ENCODE peak calls at places on chromosomes 16 and 17, in nine cellular contexts. X, F, Y, U, H, W, K, M and E are unnamed samples.

GRCh38 chr17:69012895-69013805 is 47.6 kb downstream of the ABCA9 start:
- DNase-seq in H (no peak), K (peak; percentile 17), M (no peak), F (no peak), W (no peak), Y (no peak), X (peak; percentile 38), U (no peak), E (peak; percentile 65)

GRCh38 chr16:57167951-57168350 is 17.9 kb downstream of the PSME3IP1 start:
- DNase-seq in W (peak; percentile 51), M (peak; percentile 70), U (no peak), Y (no peak), K (peak; percentile 41), F (peak; percentile 33), H (no peak), X (peak; percentile 59), E (peak; percentile 45)

GRCh38 chr17:4497101-4497824 is 1.4 kb upstream of the SPNS2 start:
- DNase-seq in K (no peak), U (no peak), F (no peak), X (peak; percentile 60), H (no peak), W (no peak), Y (peak; percentile 60), M (peak; percentile 46), E (peak; percentile 75)

GRCh38 chr17:10018461-10018891 is 113.4 kb upstream of the RCVRN start:
- DNase-seq in W (no peak), H (no peak), X (no peak), U (no peak), Y (peak; percentile 48), M (peak; percentile 54), K (no peak), F (no peak), E (no peak)

GRCh38 chr16:49345829-49346228 is 27.8 kb upstream of the C16orf78 start:
- DNase-seq in W (no peak), F (no peak), Y (no peak), K (no peak), X (no peak), U (no peak), M (peak; percentile 66), H (no peak), E (no peak)

GRCh38 chr16:47599512-47599911 is 138.4 kb downstream of the PHKB start:
- DNase-seq in M (no peak), F (no peak), U (no peak), K (no peak), Y (peak; percentile 11), H (no peak), W (no peak), X (no peak), E (no peak)

GRCh38 chr16:89471225-89471624 is 19.1 kb downstream of the ANKRD11 start:
- DNase-seq in X (peak; percentile 72), M (no peak), F (no peak), H (no peak), U (no peak), Y (no peak), W (no peak), K (peak; percentile 63), E (peak; percentile 26)

GRCh38 chr16:78925071-78925714 is 675.3 kb downstream of the MAF start:
- DNase-seq in H (no peak), X (no peak), W (no peak), K (no peak), M (peak; percentile 54), F (peak; percentile 53), U (peak; percentile 36), Y (peak; percentile 3), E (peak; percentile 9)

GRCh38 chr16:76598498-76598897 is 321.3 kb downstream of the CNTNAP4 start:
- DNase-seq in X (no peak), K (no peak), W (no peak), U (no peak), Y (no peak), H (no peak), M (no peak), F (no peak), E (no peak)

GRCh38 chr16:13835357-13835756 is 84.6 kb upstream of the ERCC4 start:
- DNase-seq in X (no peak), H (no peak), U (no peak), W (no peak), Y (peak; percentile 0), M (peak; percentile 67), F (no peak), K (no peak), E (no peak)

GRCh38 chr16:49547448-49547847 is 173.8 kb downstream of the C16orf78 start:
- DNase-seq in U (no peak), Y (no peak), X (no peak), W (no peak), M (no peak), H (no peak), K (no peak), F (no peak), E (no peak)

GRCh38 chr17:10311131-10311530 is 61.7 kb downstream of the MYH13 start:
- DNase-seq in F (no peak), H (no peak), M (no peak), Y (no peak), U (no peak), W (no peak), X (no peak), K (no peak), E (no peak)

GRCh38 chr17:34519286-34519685 is 60.1 kb upstream of the TMEM132E start:
- DNase-seq in H (no peak), M (peak; percentile 45), K (no peak), X (no peak), U (no peak), Y (no peak), W (no peak), F (peak; percentile 29), E (peak; percentile 8)